ENCODE peak calls at places on chromosome 4, in nine cellular contexts. E is mesenchymal stem cell; X is HTR-8/SVneo; Q is activated naive CD8-positive, alpha-beta T cell treated with anti-CD3 and anti-CD28 coated beads for 36 hours; F is amygdala; J is GM20000; H is right cardiac atrium; T is transverse colon; R is ACHN. C is an unnamed sample.

GRCh38 chr4:8123865-8124264 is 34.7 kb downstream of the ABLIM2 start:
- DNase-seq in F (no peak), R (no peak), Q (no peak), X (no peak), E (no peak), J (no peak), H (no peak), T (no peak), C (no peak)

GRCh38 chr4:116323606-116324005 is 761.8 kb downstream of the TRAM1L1 start:
- DNase-seq in H (no peak), Q (no peak), E (no peak), T (no peak), J (no peak), R (no peak), F (no peak), X (no peak), C (no peak)

GRCh38 chr4:158302076-158302866 is 92.0 kb downstream of the TMEM144 start:
- DNase-seq in T (no peak), E (no peak), Q (no peak), X (no peak), H (no peak), R (no peak), J (no peak), F (no peak), C (peak)

GRCh38 chr4:831483-831805 is 5.5 kb upstream of the CPLX1 start:
- DNase-seq in T (no peak), R (no peak), F (no peak), X (no peak), H (no peak), Q (no peak), E (no peak), J (no peak), C (no peak)

GRCh38 chr4:118281611-118282442 is 71.0 kb downstream of the PRSS12 start:
- DNase-seq in F (no peak), X (no peak), R (peak), E (no peak), H (peak), T (no peak), Q (no peak), J (no peak), C (no peak)

GRCh38 chr4:4216668-4217067 is 10.1 kb downstream of the OTOP1 start:
- DNase-seq in Q (no peak), F (no peak), E (peak), J (no peak), X (peak), T (no peak), R (peak), H (no peak), C (peak)

GRCh38 chr4:120066182-120066524 is 495 bp downstream of the MAD2L1 start:
- DNase-seq in T (no peak), J (peak), Q (no peak), X (no peak), R (no peak), H (peak), F (no peak), E (no peak), C (peak)

GRCh38 chr4:35970366-35970960 is 273.9 kb downstream of the ARAP2 start:
- DNase-seq in E (no peak), F (no peak), J (peak), T (no peak), X (no peak), R (no peak), H (no peak), Q (no peak), C (no peak)

GRCh38 chr4:5998333-5998936 is 19.8 kb downstream of the C4orf50 start:
- DNase-seq in T (peak), Q (peak), R (peak), F (peak), E (peak), X (peak), J (peak), H (peak), C (peak)

GRCh38 chr4:40845136-40845910 is 95.6 kb downstream of the NSUN7 start:
- DNase-seq in R (no peak), E (no peak), T (no peak), J (no peak), H (no peak), X (no peak), F (no peak), Q (no peak), C (peak)

GRCh38 chr4:140806175-140806574 is 50.0 kb upstream of the TBC1D9 start:
- DNase-seq in Q (no peak), H (no peak), J (peak), R (no peak), E (no peak), X (no peak), F (no peak), T (no peak), C (no peak)

GRCh38 chr4:156738756-156739155 is 232.8 kb downstream of the PDGFC start:
- DNase-seq in T (no peak), F (no peak), R (no peak), J (no peak), Q (no peak), X (no peak), E (no peak), H (no peak), C (no peak)

GRCh38 chr4:157678478-157678877 is 457.9 kb downstream of the GRIA2 start:
- DNase-seq in H (no peak), E (no peak), R (no peak), F (no peak), Q (no peak), J (no peak), T (no peak), X (no peak), C (no peak)

GRCh38 chr4:185573651-185574199 is 38.4 kb upstream of the PDLIM3 start:
- DNase-seq in E (peak), F (no peak), H (peak), X (peak), R (no peak), J (no peak), Q (no peak), T (no peak), C (peak)

GRCh38 chr4:185870437-185870836 is 58.4 kb upstream of the SORBS2 start:
- DNase-seq in T (no peak), J (no peak), F (no peak), E (no peak), R (no peak), Q (no peak), H (peak), X (no peak), C (no peak)

GRCh38 chr4:95505801-95506200 is 43.0 kb downstream of the UNC5C start:
- DNase-seq in E (peak), Q (no peak), X (no peak), H (no peak), F (no peak), T (no peak), R (no peak), J (no peak), C (no peak)

GRCh38 chr4:71009796-71010588 is 16.5 kb downstream of the DCK start:
- DNase-seq in F (no peak), J (peak), H (no peak), E (peak), X (no peak), T (no peak), R (peak), Q (no peak), C (peak)

C was measured in dermis blood vessel endothelial cell.